ENCODE peak calls at places on chromosomes 16 and 17, in seven cellular contexts. X is AG04449, Q is heart right ventricle, M is coronary artery, U is psoas muscle, E is foreskin fibroblast, L is astrocyte of the spinal cord. T is an unnamed sample.
A peak's percentile ranks its signal among the peaks of the same experiment; 100 is the strongest.

GRCh38 chr16:83054302-83054701 is 427.5 kb downstream of the CDH13 start:
- DNase-seq in U (no peak), M (no peak), E (no peak), Q (no peak), L (no peak), X (no peak), T (no peak)

GRCh38 chr16:67235816-67236547 is 9.1 kb downstream of the TMEM208 start:
- DNase-seq in Q (no peak), E (no peak), L (no peak), M (no peak), U (no peak), X (no peak), T (no peak)

GRCh38 chr17:66684716-66685115 is 150.2 kb upstream of the CACNG5 start:
- DNase-seq in E (peak; percentile 44), M (peak; percentile 21), U (no peak), L (no peak), X (no peak), Q (no peak), T (no peak)

GRCh38 chr16:57131351-57131970 is 39.1 kb downstream of the CPNE2 start:
- DNase-seq in L (no peak), M (no peak), X (no peak), E (no peak), Q (no peak), U (no peak), T (no peak)

GRCh38 chr17:57461082-57461481 is 204.8 kb downstream of the MSI2 start:
- DNase-seq in L (no peak), E (peak; percentile 23), X (no peak), U (peak; percentile 55), M (no peak), Q (no peak), T (no peak)

GRCh38 chr16:86044241-86044671 is 145.3 kb downstream of the IRF8 start:
- DNase-seq in L (peak; percentile 22), Q (peak; percentile 46), M (no peak), X (no peak), E (peak; percentile 47), U (peak; percentile 34), T (no peak)

GRCh38 chr17:81832608-81833159 is 407 bp downstream of the MCRIP1 start:
- DNase-seq in Q (no peak), E (peak; percentile 66), L (peak; percentile 29), U (no peak), X (no peak), M (peak; percentile 81), T (peak; percentile 69)

GRCh38 chr16:30882429-30883310 is 11.2 kb downstream of the BCL7C start:
- DNase-seq in U (no peak), X (no peak), Q (no peak), E (no peak), M (no peak), L (no peak), T (no peak)

GRCh38 chr17:278055-279028 is 74.3 kb downstream of the RPH3AL start:
- DNase-seq in E (no peak), L (no peak), Q (no peak), X (no peak), U (no peak), M (no peak), T (peak; percentile 19)

GRCh38 chr17:10048951-10049350 is 143.9 kb upstream of the RCVRN start:
- DNase-seq in U (no peak), E (no peak), Q (no peak), M (no peak), X (no peak), L (no peak), T (no peak)

GRCh38 chr17:1000597-1001490 is 3.9 kb downstream of the TIMM22 start:
- DNase-seq in L (peak; percentile 64), E (peak; percentile 78), X (no peak), U (no peak), M (peak; percentile 78), Q (no peak), T (no peak)

GRCh38 chr17:30908717-30909420 is 2.8 kb upstream of the TEFM start:
- DNase-seq in M (no peak), E (no peak), U (no peak), X (no peak), L (no peak), Q (no peak), T (no peak)

GRCh38 chr16:86608301-86608747 is 30.0 kb downstream of the FOXL1 start:
- DNase-seq in L (no peak), E (no peak), Q (no peak), M (no peak), X (no peak), U (no peak), T (peak; percentile 80)

GRCh38 chr17:27793168-27793905 is 7.0 kb downstream of the NOS2 start:
- DNase-seq in M (no peak), U (peak; percentile 24), E (peak; percentile 28), X (no peak), L (no peak), Q (peak; percentile 31), T (no peak)

GRCh38 chr16:67445913-67446907 is 15.3 kb downstream of the HSD11B2 start:
- DNase-seq in L (no peak), U (no peak), M (no peak), X (no peak), E (no peak), Q (peak; percentile 73), T (no peak)

GRCh38 chr16:4689864-4690704 is 3.3 kb upstream of the NUDT16L1 start:
- DNase-seq in E (no peak), Q (no peak), X (no peak), M (no peak), L (no peak), U (no peak), T (no peak)

GRCh38 chr17:35731239-35731931 is at the start of gene RASL10B:
- DNase-seq in E (peak; percentile 85), Q (peak; percentile 65), X (no peak), U (peak; percentile 68), M (no peak), L (peak; percentile 43), T (peak; percentile 86)

GRCh38 chr17:35731932-35732805 is 730 bp downstream of the RASL10B start:
- DNase-seq in L (no peak), Q (no peak), U (no peak), X (no peak), E (peak; percentile 37), M (no peak), T (peak; percentile 56)

GRCh38 chr17:35728551-35728950 is 2.9 kb upstream of the RASL10B start:
- DNase-seq in L (no peak), E (no peak), U (no peak), Q (no peak), M (no peak), X (no peak), T (no peak)

GRCh38 chr17:35729405-35729833 is 2.0 kb upstream of the RASL10B start:
- DNase-seq in X (no peak), Q (no peak), M (no peak), E (no peak), U (no peak), L (no peak), T (no peak)

GRCh38 chr17:35730400-35731005 is 936 bp upstream of the RASL10B start:
- DNase-seq in X (no peak), Q (no peak), U (no peak), L (no peak), E (no peak), M (no peak), T (no peak)
- H3K4me3 ChIP-seq in X (no peak overlapping the region), Q (no peak overlapping the region), U (peak overlapping the region; percentile 68), L (no peak overlapping the region), E (no peak overlapping the region), M (no peak overlapping the region), T (no peak overlapping the region)

GRCh38 chr16:1691956-1692355 is 13.9 kb downstream of the JPT2 start:
- DNase-seq in U (no peak), X (no peak), E (peak; percentile 51), L (peak; percentile 76), M (no peak), Q (no peak), T (no peak)

GRCh38 chr16:1690810-1691209 is 12.7 kb downstream of the JPT2 start:
- DNase-seq in X (no peak), E (no peak), U (no peak), Q (no peak), M (no peak), L (no peak), T (no peak)

GRCh38 chr16:1689853-1690252 is 11.8 kb downstream of the JPT2 start:
- DNase-seq in E (no peak), Q (no peak), X (no peak), M (no peak), U (no peak), L (no peak), T (no peak)

GRCh38 chr16:1688807-1689560 is 10.9 kb downstream of the JPT2 start:
- DNase-seq in X (no peak), E (no peak), M (no peak), U (no peak), Q (no peak), L (peak; percentile 88), T (peak; percentile 79)

GRCh38 chr16:1691276-1691675 is 13.2 kb downstream of the JPT2 start:
- DNase-seq in Q (no peak), E (peak; percentile 59), L (peak; percentile 36), X (no peak), U (no peak), M (no peak), T (no peak)
- TF ChIP-seq CTCF in Q (no peak), E (peak; percentile 15), L (peak; percentile 32), X (no peak), U (no peak), M (no peak), T (peak; percentile 16)

DNA sequence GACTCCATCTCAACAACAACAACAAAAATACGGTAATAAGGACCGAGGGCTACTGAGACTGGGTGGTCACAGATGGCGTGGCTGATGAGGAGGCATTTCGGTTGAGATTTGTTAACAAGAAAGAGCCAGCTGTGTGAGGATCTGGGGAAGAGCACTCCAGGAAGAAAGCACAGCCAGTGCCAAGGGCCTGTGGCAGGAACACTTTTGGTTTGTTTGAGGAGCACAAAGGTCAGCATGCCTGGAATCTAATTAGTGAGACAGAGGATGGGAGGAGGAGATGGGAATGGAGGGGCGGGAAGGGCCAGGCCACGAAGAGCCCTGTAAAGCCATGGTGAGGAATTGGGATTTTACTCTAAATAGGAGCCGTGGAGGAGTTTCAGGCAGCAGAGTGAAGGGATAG is 24.9 kb downstream of the HASPIN start:
- DNase-seq in M (no peak), E (no peak), U (no peak), Q (no peak), X (no peak), L (no peak), T (no peak)
- H3K4me3 ChIP-seq in M (no peak overlapping the region), E (no peak overlapping the region), U (no peak overlapping the region), Q (no peak overlapping the region), X (no peak overlapping the region), L (no peak overlapping the region), T (no peak overlapping the region)

DNA sequence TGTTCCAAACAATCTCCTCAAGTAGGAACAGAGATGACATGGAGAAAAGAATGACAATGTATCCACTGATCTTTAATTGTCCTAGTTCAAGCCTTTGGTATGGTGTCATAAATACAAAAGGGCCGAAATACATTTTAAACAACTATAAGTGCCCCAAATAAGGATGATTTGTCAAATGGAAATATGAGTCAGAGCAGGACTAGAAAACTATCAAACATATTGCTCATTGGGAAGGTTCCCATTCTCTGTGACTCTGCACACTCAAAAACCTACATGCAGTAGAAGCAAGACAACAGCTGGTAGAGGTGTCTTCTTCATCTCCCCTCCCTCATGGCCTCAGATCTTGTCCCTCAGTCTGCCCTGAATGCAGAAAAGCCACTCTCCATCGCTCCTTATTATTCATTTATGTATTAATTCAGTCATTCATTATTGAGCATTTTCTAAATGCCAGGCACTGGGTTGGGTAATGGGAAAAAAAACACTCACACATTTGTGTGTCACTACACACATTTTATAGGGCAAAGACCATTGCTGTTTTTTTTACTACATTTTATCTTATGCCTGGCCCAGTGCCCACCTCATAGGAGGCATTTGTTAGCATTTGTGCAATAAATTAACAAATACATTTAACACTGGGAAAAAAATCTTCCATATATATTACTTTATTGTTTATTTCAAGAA is 10.1 kb downstream of the CA10 start:
- DNase-seq in E (no peak), L (no peak), Q (no peak), X (no peak), U (no peak), M (no peak), T (no peak)
- TF ChIP-seq CTCF in E (no peak), L (no peak), Q (no peak), X (no peak), U (no peak), M (no peak), T (no peak)

T was measured in ascending aorta.